ENCODE peak calls at places on chromosomes 4 and X, in nine cellular contexts. W, Z, I, O, B, J, N, D and Q are unnamed samples. For H3K9me3, the result is how much of the 10 kb centered on the place peaks cover.

GRCh38 chr4:47827339-47828047 is 10.4 kb downstream of the CORIN start:
- DNase-seq in W (no peak), Z (no peak), I (no peak), O (no peak), B (no peak), J (no peak), N (no peak), D (no peak), Q (no peak)

GRCh38 chr4:21882050-21882839 is 66.3 kb downstream of the KCNIP4 start:
- DNase-seq in W (no peak), Z (no peak), I (no peak), O (no peak), B (no peak), J (no peak), N (no peak), D (peak), Q (no peak)

GRCh38 chr4:153486281-153487151 is 20.4 kb downstream of the TMEM131L start:
- DNase-seq in W (no peak), Z (peak), I (peak), O (peak), B (no peak), J (no peak), N (no peak), D (peak), Q (peak)

GRCh38 chrX:41667631-41668030 is 21.1 kb upstream of the GPR34 start:
- DNase-seq in W (no peak), Z (no peak), I (no peak), O (no peak), B (no peak), J (no peak), N (no peak), D (no peak), Q (no peak)

GRCh38 chr4:146142768-146143167 is 32.8 kb upstream of the LSM6 start:
- DNase-seq in W (no peak), Z (no peak), I (no peak), O (no peak), B (no peak), J (no peak), N (no peak), D (no peak), Q (no peak)

GRCh38 chr4:79467246-79467932 is 59.4 kb upstream of the GK2 start:
- DNase-seq in W (no peak), Z (no peak), I (no peak), O (no peak), B (no peak), J (no peak), N (no peak), D (no peak), Q (no peak)

GRCh38 chr4:88018471-88018870 is 11.0 kb downstream of the PKD2 start:
- DNase-seq in W (no peak), Z (no peak), I (peak), O (no peak), B (no peak), J (no peak), N (no peak), D (peak), Q (peak)

GRCh38 chrX:148755111-148755510 is 254.7 kb downstream of the AFF2 start:
- DNase-seq in W (no peak), Z (no peak), I (no peak), O (no peak), B (no peak), J (no peak), N (no peak), D (no peak), Q (no peak)

GRCh38 chrX:13077168-13077567 is 32.7 kb upstream of the FAM9C start:
- DNase-seq in W (no peak), Z (no peak), I (peak), O (peak), B (no peak), J (no peak), N (no peak), D (peak), Q (no peak)

DNA sequence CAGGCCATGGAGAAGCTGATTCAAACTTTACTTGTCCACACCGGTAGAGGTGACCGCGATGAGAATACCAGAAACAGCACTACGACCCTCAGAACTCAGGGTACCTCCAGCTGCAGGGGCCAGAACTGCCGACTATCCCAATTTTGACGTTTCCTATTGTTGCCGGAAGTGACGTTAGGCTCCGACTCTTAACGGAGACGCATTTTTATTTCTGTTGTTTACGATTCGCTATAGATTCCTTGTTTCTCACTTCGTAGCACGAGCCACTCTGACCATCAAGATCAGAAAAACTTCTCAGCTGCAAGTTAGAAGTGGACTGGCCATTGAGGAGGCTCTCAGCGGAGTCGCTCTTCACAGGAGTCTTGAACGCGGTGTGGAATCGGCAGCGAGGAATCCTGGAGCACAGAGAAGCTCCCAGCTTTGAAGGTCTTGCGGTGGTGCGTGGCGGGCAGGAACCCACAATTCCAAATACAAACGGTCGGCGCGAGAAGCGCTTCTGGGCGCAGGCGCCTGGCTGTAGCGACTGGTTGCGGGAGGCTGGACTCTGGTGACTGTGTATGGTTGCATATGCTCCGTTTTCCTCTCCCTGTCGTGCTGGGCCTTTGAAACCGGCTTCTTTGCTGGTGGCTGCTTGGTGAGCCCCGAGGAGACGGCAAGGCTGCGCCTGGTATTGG is at the start of the genes CEP44 and FBXO8:
- DNase-seq in W (peak), Z (peak), I (peak), O (peak), B (peak), J (peak), N (peak), D (peak), Q (peak)
- TF ChIP-seq POLR2A in W (no peak), Z (no peak), I (no peak), O (peak), B (no peak), J (peak), N (peak), D (peak), Q (no peak)

DNA sequence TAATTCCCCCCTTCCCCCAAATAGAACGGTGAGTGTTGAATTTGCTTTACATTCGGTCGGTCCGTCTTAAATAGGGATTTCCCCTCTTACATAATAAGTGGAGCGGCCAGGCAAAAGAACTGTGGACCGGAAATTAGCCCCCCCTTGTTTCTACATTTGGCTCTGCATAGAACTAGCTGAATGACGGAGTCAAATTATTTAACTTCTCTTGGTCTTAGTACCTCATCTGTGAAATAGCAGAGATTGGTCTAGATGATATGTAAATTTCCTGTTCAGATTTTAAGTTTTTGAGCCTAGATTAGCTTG is 1.3 kb downstream of the SPATA18 start:
- DNase-seq in W (no peak), Z (no peak), I (no peak), O (peak), B (peak), J (no peak), N (no peak), D (peak), Q (no peak)
- H3K9me3 ChIP-seq in W (under half), Z (under half), I (under half), O (under half), B (under half), J (under half), N (under half), D (under half), Q (under half)

GRCh38 chr4:84579410-84579791 is 3.5 kb upstream of the CDS1 start:
- DNase-seq in W (no peak), Z (peak), I (no peak), O (no peak), B (no peak), J (no peak), N (no peak), D (no peak), Q (no peak)
- H3K27ac ChIP-seq in W (no peak), Z (peak), I (no peak), O (no peak), B (no peak), J (no peak), N (no peak), D (no peak), Q (no peak)

DNA sequence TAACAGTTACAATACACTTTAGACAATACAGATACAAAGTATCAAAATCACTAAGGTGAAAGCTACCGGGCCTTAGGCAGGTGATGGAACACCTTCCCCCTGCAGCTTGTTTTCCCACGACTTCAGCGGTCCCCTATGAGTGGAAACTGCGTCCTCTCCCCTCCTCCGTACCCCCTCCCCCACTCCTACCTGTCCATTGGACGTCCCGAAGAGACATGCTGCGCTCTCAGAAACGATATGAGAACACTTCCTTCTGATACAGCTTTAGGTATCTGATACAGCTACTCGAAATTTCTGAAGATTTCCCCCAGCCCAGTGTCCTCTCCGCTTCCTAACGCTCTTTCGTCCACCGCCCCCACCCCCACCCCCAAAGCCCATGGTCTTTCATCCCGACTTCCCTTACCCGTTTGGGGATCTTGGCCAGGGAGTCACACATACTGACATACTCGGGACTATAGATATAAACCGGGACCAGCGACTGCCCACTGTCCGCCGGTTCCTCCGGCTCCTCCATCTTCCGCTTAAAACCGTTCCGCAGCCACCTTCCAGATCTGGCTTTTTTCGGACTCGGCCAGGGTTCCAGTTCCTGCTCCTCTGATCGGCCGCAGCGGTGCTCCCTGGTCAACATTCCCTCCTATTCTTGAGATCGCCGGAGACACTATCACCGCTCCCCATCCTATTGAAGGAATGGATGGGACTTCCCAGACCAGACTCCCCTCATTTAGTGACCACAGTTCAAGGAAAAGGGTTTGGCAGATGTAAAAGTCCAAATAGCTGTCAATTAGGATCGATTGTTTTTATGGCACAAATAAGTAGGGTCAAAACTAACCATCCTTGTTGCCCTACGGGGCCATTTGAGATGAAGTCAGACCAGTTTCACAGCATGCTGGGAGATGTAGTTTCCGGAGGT is at the start of gene HDAC8:
- DNase-seq in W (peak), Z (peak), I (peak), O (peak), B (peak), J (peak), N (peak), D (peak), Q (peak)
- TF ChIP-seq POLR2A in W (no peak), Z (no peak), I (no peak), O (no peak), B (no peak), J (no peak), N (no peak), D (no peak), Q (no peak)

DNA sequence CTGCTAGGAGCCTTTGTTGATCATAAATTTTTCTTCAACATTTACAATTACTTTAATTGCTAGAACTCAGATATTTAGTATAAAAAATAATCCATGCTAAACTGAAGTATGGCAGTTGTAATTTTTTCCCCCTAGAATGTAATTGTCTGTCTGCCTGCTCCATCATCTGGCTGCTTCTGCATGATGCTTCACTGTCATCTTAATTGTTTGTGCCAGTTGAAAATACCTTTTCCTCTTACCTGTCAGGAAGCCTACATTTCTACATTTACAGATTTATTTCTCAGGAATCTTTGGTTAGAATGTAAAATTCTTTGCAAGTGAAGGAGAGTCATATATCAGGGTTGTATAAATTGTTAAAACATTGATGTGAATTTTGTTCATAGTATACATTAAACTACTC is 348.6 kb downstream of the GRXCR1 start:
- DNase-seq in W (no peak), Z (no peak), I (no peak), O (no peak), B (no peak), J (no peak), N (no peak), D (no peak), Q (no peak)
- H3K9me3 ChIP-seq in W (under half), Z (under half), I (under half), O (under half), B (under half), J (under half), N (under half), D (under half), Q (under half)

DNA sequence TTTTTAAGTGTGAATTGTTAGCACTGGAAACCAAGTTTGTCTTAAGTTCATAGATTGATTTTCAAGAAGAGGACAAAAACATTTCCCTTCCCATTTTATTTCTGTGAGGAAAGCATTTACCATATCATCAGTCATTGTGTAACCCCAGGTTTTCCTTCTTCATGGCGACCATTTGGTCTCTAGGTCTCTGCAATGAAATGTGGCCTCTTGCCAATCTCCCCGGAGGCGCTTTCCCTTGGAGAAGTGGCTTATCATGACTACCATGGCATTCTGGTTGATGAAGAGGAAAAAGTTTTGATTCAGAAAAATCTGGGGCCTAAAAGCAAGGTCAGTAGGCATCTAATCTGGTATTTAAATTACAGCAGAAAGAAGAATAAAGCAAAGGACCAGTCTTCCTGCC is 54.4 kb downstream of the ADD1 start:
- DNase-seq in W (no peak), Z (peak), I (no peak), O (no peak), B (no peak), J (no peak), N (no peak), D (no peak), Q (no peak)
- H3K27ac ChIP-seq in W (no peak), Z (no peak), I (no peak), O (no peak), B (no peak), J (no peak), N (no peak), D (no peak), Q (no peak)

DNA sequence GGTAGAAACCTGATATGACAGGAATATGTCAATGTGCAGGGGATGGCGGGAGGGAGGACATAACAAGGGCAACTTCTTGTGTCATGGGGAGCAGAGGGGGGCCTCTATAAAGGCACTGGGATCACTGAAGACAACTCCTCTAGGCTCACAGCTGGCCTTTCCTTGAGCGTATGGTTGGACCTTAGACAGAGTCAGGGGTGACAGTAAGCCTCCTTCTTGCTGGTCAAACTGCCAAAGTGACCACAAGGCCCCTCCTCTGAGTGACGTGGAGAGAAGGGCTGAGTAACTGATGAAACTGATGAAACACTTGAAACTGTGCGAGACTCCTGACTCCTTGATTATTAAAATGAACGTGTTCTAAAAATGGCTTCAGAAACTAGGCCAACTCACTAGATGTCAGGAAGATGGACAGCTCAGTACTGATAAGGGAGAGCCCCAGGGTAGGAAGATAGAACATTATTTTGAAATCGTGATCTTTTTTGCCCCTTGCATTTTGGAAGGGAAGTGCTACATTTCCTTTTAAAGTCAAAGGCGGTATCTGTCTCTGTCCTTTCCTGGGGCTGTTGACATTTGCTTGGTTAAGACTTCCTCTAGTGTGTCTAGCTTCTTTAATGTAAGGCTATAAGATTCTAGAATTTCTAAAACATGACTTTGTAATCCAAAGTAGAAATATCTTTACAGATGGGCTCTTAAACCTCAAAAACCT is 1.6 kb downstream of the RAB33A start:
- DNase-seq in W (no peak), Z (peak), I (peak), O (peak), B (peak), J (peak), N (peak), D (peak), Q (peak)
- TF ChIP-seq POLR2A in W (no peak), Z (no peak), I (no peak), O (no peak), B (no peak), J (no peak), N (no peak), D (peak), Q (no peak)